ENCODE peak calls at places on chromosomes 1 and 21, in six cellular contexts. One of them, this sample, is unnamed.

GRCh38 chr1:160834945-160835565 is 27.6 kb downstream of the CD244 start:
- DNase-seq in stimulated activated naive CD8-positive, alpha-beta T cell treated with anti-CD3 and anti-CD28 coated beads, Interleukin-15, Interleukin-2, amounts not matched to agents 100 U/mL and 50 U/mL, for 24 hours: peak; percentile 66
- DNase-seq in GM18507: no peak
- DNase-seq in ACHN: peak; percentile 45
- DNase-seq in HT-29: peak; percentile 71
- DNase-seq in neuronal stem cell: no peak
- DNase-seq in this sample: peak; percentile 57

GRCh38 chr1:21299007-21299406 is 8.7 kb upstream of the ECE1 start:
- DNase-seq in stimulated activated naive CD8-positive, alpha-beta T cell treated with anti-CD3 and anti-CD28 coated beads, Interleukin-15, Interleukin-2, amounts not matched to agents 100 U/mL and 50 U/mL, for 24 hours: no peak
- DNase-seq in GM18507: no peak
- DNase-seq in ACHN: no peak
- DNase-seq in HT-29: peak; percentile 70
- DNase-seq in neuronal stem cell: no peak
- DNase-seq in this sample: peak; percentile 5

GRCh38 chr1:247614625-247615024 is 9.2 kb downstream of the OR2G3 start:
- DNase-seq in stimulated activated naive CD8-positive, alpha-beta T cell treated with anti-CD3 and anti-CD28 coated beads, Interleukin-15, Interleukin-2, amounts not matched to agents 100 U/mL and 50 U/mL, for 24 hours: no peak
- DNase-seq in GM18507: no peak
- DNase-seq in ACHN: no peak
- DNase-seq in HT-29: no peak
- DNase-seq in neuronal stem cell: no peak
- DNase-seq in this sample: no peak

GRCh38 chr1:33036051-33036525 is 595 bp downstream of the AK2 start:
- DNase-seq in stimulated activated naive CD8-positive, alpha-beta T cell treated with anti-CD3 and anti-CD28 coated beads, Interleukin-15, Interleukin-2, amounts not matched to agents 100 U/mL and 50 U/mL, for 24 hours: peak; percentile 18
- DNase-seq in GM18507: no peak
- DNase-seq in ACHN: peak; percentile 22
- DNase-seq in HT-29: peak; percentile 69
- DNase-seq in neuronal stem cell: no peak
- DNase-seq in this sample: peak; percentile 41

GRCh38 chr21:45972716-45973474 is 8.7 kb upstream of the COL6A1 start:
- DNase-seq in stimulated activated naive CD8-positive, alpha-beta T cell treated with anti-CD3 and anti-CD28 coated beads, Interleukin-15, Interleukin-2, amounts not matched to agents 100 U/mL and 50 U/mL, for 24 hours: peak; percentile 28
- DNase-seq in GM18507: no peak
- DNase-seq in ACHN: no peak
- DNase-seq in HT-29: no peak
- DNase-seq in neuronal stem cell: no peak
- DNase-seq in this sample: no peak

GRCh38 chr1:61055110-61055614 is 27.2 kb upstream of the NFIA start:
- DNase-seq in stimulated activated naive CD8-positive, alpha-beta T cell treated with anti-CD3 and anti-CD28 coated beads, Interleukin-15, Interleukin-2, amounts not matched to agents 100 U/mL and 50 U/mL, for 24 hours: no peak
- DNase-seq in GM18507: no peak
- DNase-seq in ACHN: no peak
- DNase-seq in HT-29: peak; percentile 39
- DNase-seq in neuronal stem cell: no peak
- DNase-seq in this sample: peak; percentile 39

GRCh38 chr1:208256556-208256955 is 12.4 kb upstream of the PLXNA2 start:
- DNase-seq in stimulated activated naive CD8-positive, alpha-beta T cell treated with anti-CD3 and anti-CD28 coated beads, Interleukin-15, Interleukin-2, amounts not matched to agents 100 U/mL and 50 U/mL, for 24 hours: no peak
- DNase-seq in GM18507: no peak
- DNase-seq in ACHN: no peak
- DNase-seq in HT-29: no peak
- DNase-seq in neuronal stem cell: no peak
- DNase-seq in this sample: no peak

GRCh38 chr1:200033511-200034261 is 6.2 kb downstream of the NR5A2 start:
- DNase-seq in stimulated activated naive CD8-positive, alpha-beta T cell treated with anti-CD3 and anti-CD28 coated beads, Interleukin-15, Interleukin-2, amounts not matched to agents 100 U/mL and 50 U/mL, for 24 hours: no peak
- DNase-seq in GM18507: no peak
- DNase-seq in ACHN: peak; percentile 2
- DNase-seq in HT-29: no peak
- DNase-seq in neuronal stem cell: peak; percentile 20
- DNase-seq in this sample: no peak

GRCh38 chr1:197787056-197787455 is 11.8 kb upstream of the DENND1B start:
- DNase-seq in stimulated activated naive CD8-positive, alpha-beta T cell treated with anti-CD3 and anti-CD28 coated beads, Interleukin-15, Interleukin-2, amounts not matched to agents 100 U/mL and 50 U/mL, for 24 hours: no peak
- DNase-seq in GM18507: no peak
- DNase-seq in ACHN: no peak
- DNase-seq in HT-29: no peak
- DNase-seq in neuronal stem cell: no peak
- DNase-seq in this sample: no peak

This sample was measured in LoVo.